ENCODE peak calls at places on chromosomes 13 and 19, in seven cellular contexts. Q is stimulated activated CD8-positive, alpha-beta memory T cell treated with anti-CD3 and anti-CD28 coated beads, Interleukin-7, amount 100 ng/mL, for 48 hours; A is SHP77; J is mesothelial cell of epicardium; T is stimulated activated naive B cell treated with anti-CD40 and anti-IgM and Interleukin-4, amounts not matched to agents 10 μg/mL and 1 μg/mL and 100 μg/mL, for 72 hours; M is GDM1; K is SW480. U is an unnamed sample.

GRCh38 chr19:12745166-12745897 is 6.3 kb upstream of the BEST2 start:
- DNase-seq in Q (no peak), A (no peak), J (no peak), T (no peak), M (no peak), K (no peak), U (no peak)

GRCh38 chr13:21742041-21742440 is 71.2 kb downstream of the FGF9 start:
- DNase-seq in Q (no peak), A (no peak), J (no peak), T (no peak), M (no peak), K (no peak), U (no peak)

GRCh38 chr19:35332817-35333216 is 3.8 kb downstream of the CD22 start:
- DNase-seq in Q (no peak), A (no peak), J (no peak), T (peak), M (no peak), K (no peak), U (no peak)

GRCh38 chr13:111961236-111961635 is 105.7 kb upstream of the SOX1 start:
- DNase-seq in Q (no peak), A (no peak), J (peak), T (no peak), M (no peak), K (no peak), U (no peak)

GRCh38 chr13:42083138-42083770 is 34.8 kb downstream of the DGKH start:
- DNase-seq in Q (no peak), A (no peak), J (no peak), T (no peak), M (no peak), K (no peak), U (no peak)

GRCh38 chr19:46049597-46049996 is 8.8 kb upstream of the IGFL4 start:
- DNase-seq in Q (no peak), A (peak), J (no peak), T (no peak), M (no peak), K (peak), U (no peak)

GRCh38 chr19:6032381-6032780 is 54.4 kb upstream of the RANBP3 start:
- DNase-seq in Q (no peak), A (no peak), J (no peak), T (no peak), M (no peak), K (no peak), U (no peak)

GRCh38 chr13:33787051-33787591 is 30.8 kb upstream of the RFC3 start:
- DNase-seq in Q (no peak), A (no peak), J (no peak), T (no peak), M (peak), K (peak), U (no peak)

GRCh38 chr13:44921931-44922758 is 67.1 kb downstream of the NUFIP1 start:
- DNase-seq in Q (no peak), A (peak), J (no peak), T (no peak), M (no peak), K (peak), U (peak)

GRCh38 chr13:24254151-24254810 is 55.1 kb upstream of the C1QTNF9 start:
- DNase-seq in Q (peak), A (no peak), J (no peak), T (no peak), M (peak), K (no peak), U (no peak)

GRCh38 chr13:108609353-108609752 is 20.1 kb upstream of the MYO16 start:
- DNase-seq in Q (no peak), A (peak), J (no peak), T (no peak), M (no peak), K (peak), U (no peak)

GRCh38 chr13:89966524-89966923 is 1381.0 kb upstream of the MIR17HG start:
- DNase-seq in Q (no peak), A (no peak), J (no peak), T (no peak), M (no peak), K (no peak), U (no peak)

GRCh38 chr13:97310809-97311436 is 88.8 kb downstream of the MBNL2 start:
- DNase-seq in Q (no peak), A (peak), J (no peak), T (no peak), M (no peak), K (no peak), U (peak)

U was measured in NCI-H1092.